ENCODE peak calls at places on chromosomes 7 and 10, in six cellular contexts. One of them, this sample, is unnamed.

GRCh38 chr10:12635127-12635541 is 285.8 kb downstream of the CAMK1D start:
- DNase-seq in CD8-positive, alpha-beta T cell: no peak
- DNase-seq in MM.1S: no peak
- DNase-seq in thyroid gland: peak
- DNase-seq in heart left ventricle: no peak
- DNase-seq in cardiac muscle cell: no peak
- DNase-seq in this sample: no peak

GRCh38 chr7:42159150-42159549 is 77.9 kb downstream of the GLI3 start:
- DNase-seq in CD8-positive, alpha-beta T cell: no peak
- DNase-seq in MM.1S: no peak
- DNase-seq in thyroid gland: no peak
- DNase-seq in heart left ventricle: no peak
- DNase-seq in cardiac muscle cell: no peak
- DNase-seq in this sample: no peak

GRCh38 chr10:1605121-1605520 is 132.2 kb downstream of the ADARB2 start:
- DNase-seq in CD8-positive, alpha-beta T cell: no peak
- DNase-seq in MM.1S: no peak
- DNase-seq in thyroid gland: no peak
- DNase-seq in heart left ventricle: no peak
- DNase-seq in cardiac muscle cell: no peak
- DNase-seq in this sample: no peak

GRCh38 chr7:207418-208127 is 15.2 kb downstream of the FAM20C start:
- DNase-seq in CD8-positive, alpha-beta T cell: no peak
- DNase-seq in MM.1S: no peak
- DNase-seq in thyroid gland: no peak
- DNase-seq in heart left ventricle: no peak
- DNase-seq in cardiac muscle cell: no peak
- DNase-seq in this sample: no peak

GRCh38 chr10:100345570-100346330 is 1.3 kb upstream of the SCD start:
- DNase-seq in CD8-positive, alpha-beta T cell: no peak
- DNase-seq in MM.1S: no peak
- DNase-seq in thyroid gland: no peak
- DNase-seq in heart left ventricle: no peak
- DNase-seq in cardiac muscle cell: peak
- DNase-seq in this sample: no peak

GRCh38 chr10:43904831-43905230 is 256.1 kb upstream of the ZNF32 start:
- DNase-seq in CD8-positive, alpha-beta T cell: no peak
- DNase-seq in MM.1S: no peak
- DNase-seq in thyroid gland: no peak
- DNase-seq in heart left ventricle: no peak
- DNase-seq in cardiac muscle cell: peak
- DNase-seq in this sample: no peak

GRCh38 chr7:34361663-34362250 is 296.3 kb upstream of the NPSR1 start:
- DNase-seq in CD8-positive, alpha-beta T cell: no peak
- DNase-seq in MM.1S: no peak
- DNase-seq in thyroid gland: no peak
- DNase-seq in heart left ventricle: no peak
- DNase-seq in cardiac muscle cell: no peak
- DNase-seq in this sample: no peak

GRCh38 chr10:86952106-86952505 is 5.3 kb downstream of the MMRN2 start:
- DNase-seq in CD8-positive, alpha-beta T cell: no peak
- DNase-seq in MM.1S: no peak
- DNase-seq in thyroid gland: no peak
- DNase-seq in heart left ventricle: no peak
- DNase-seq in cardiac muscle cell: no peak
- DNase-seq in this sample: no peak

GRCh38 chr7:151375530-151376217 is 34.1 kb downstream of the NUB1 start:
- DNase-seq in CD8-positive, alpha-beta T cell: no peak
- DNase-seq in MM.1S: no peak
- DNase-seq in thyroid gland: no peak
- DNase-seq in heart left ventricle: no peak
- DNase-seq in cardiac muscle cell: no peak
- DNase-seq in this sample: no peak

GRCh38 chr7:96709381-96710228 is at the start of gene SEM1:
- DNase-seq in CD8-positive, alpha-beta T cell: peak
- DNase-seq in MM.1S: peak
- DNase-seq in thyroid gland: peak
- DNase-seq in heart left ventricle: peak
- DNase-seq in cardiac muscle cell: peak
- DNase-seq in this sample: peak

GRCh38 chr7:75951506-75951905 is 36.6 kb downstream of the POR start:
- DNase-seq in CD8-positive, alpha-beta T cell: no peak
- DNase-seq in MM.1S: no peak
- DNase-seq in thyroid gland: no peak
- DNase-seq in heart left ventricle: peak
- DNase-seq in cardiac muscle cell: peak
- DNase-seq in this sample: no peak

GRCh38 chr7:2809903-2810628 is 34.0 kb downstream of the GNA12 start:
- DNase-seq in CD8-positive, alpha-beta T cell: no peak
- DNase-seq in MM.1S: no peak
- DNase-seq in thyroid gland: no peak
- DNase-seq in heart left ventricle: no peak
- DNase-seq in cardiac muscle cell: no peak
- DNase-seq in this sample: no peak

GRCh38 chr10:52959810-52960209 is 187.2 kb upstream of the MBL2 start:
- DNase-seq in CD8-positive, alpha-beta T cell: no peak
- DNase-seq in MM.1S: no peak
- DNase-seq in thyroid gland: no peak
- DNase-seq in heart left ventricle: no peak
- DNase-seq in cardiac muscle cell: no peak
- DNase-seq in this sample: no peak

GRCh38 chr10:87664276-87664687 is 4.6 kb downstream of the PAPSS2 start:
- DNase-seq in CD8-positive, alpha-beta T cell: no peak
- DNase-seq in MM.1S: no peak
- DNase-seq in thyroid gland: no peak
- DNase-seq in heart left ventricle: no peak
- DNase-seq in cardiac muscle cell: no peak
- DNase-seq in this sample: no peak

GRCh38 chr7:100156331-100157068 is 2.0 kb downstream of the TRAPPC14 start:
- DNase-seq in CD8-positive, alpha-beta T cell: no peak
- DNase-seq in MM.1S: no peak
- DNase-seq in thyroid gland: no peak
- DNase-seq in heart left ventricle: no peak
- DNase-seq in cardiac muscle cell: no peak
- DNase-seq in this sample: peak

GRCh38 chr7:7175075-7175695 is 7.2 kb upstream of the C1GALT1 start:
- DNase-seq in CD8-positive, alpha-beta T cell: no peak
- DNase-seq in MM.1S: no peak
- DNase-seq in thyroid gland: no peak
- DNase-seq in heart left ventricle: no peak
- DNase-seq in cardiac muscle cell: no peak
- DNase-seq in this sample: no peak

GRCh38 chr7:151008143-151008510 is 16.2 kb downstream of the ATG9B start:
- DNase-seq in CD8-positive, alpha-beta T cell: no peak
- DNase-seq in MM.1S: peak
- DNase-seq in thyroid gland: no peak
- DNase-seq in heart left ventricle: no peak
- DNase-seq in cardiac muscle cell: peak
- DNase-seq in this sample: no peak

GRCh38 chr10:100519321-100520051 is at the start of gene SEC31B:
- DNase-seq in CD8-positive, alpha-beta T cell: no peak
- DNase-seq in MM.1S: no peak
- DNase-seq in thyroid gland: peak
- DNase-seq in heart left ventricle: peak
- DNase-seq in cardiac muscle cell: no peak
- DNase-seq in this sample: peak

GRCh38 chr10:102230264-102230860 is 4.3 kb downstream of the ELOVL3 start:
- DNase-seq in CD8-positive, alpha-beta T cell: no peak
- DNase-seq in MM.1S: no peak
- DNase-seq in thyroid gland: peak
- DNase-seq in heart left ventricle: peak
- DNase-seq in cardiac muscle cell: peak
- DNase-seq in this sample: peak

GRCh38 chr7:36086571-36086970 is 66.5 kb upstream of the EEPD1 start:
- DNase-seq in CD8-positive, alpha-beta T cell: no peak
- DNase-seq in MM.1S: no peak
- DNase-seq in thyroid gland: no peak
- DNase-seq in heart left ventricle: no peak
- DNase-seq in cardiac muscle cell: no peak
- DNase-seq in this sample: no peak

GRCh38 chr7:142542938-142543337 is 206.3 kb upstream of the PRSS1 start:
- DNase-seq in CD8-positive, alpha-beta T cell: no peak
- DNase-seq in MM.1S: no peak
- DNase-seq in thyroid gland: no peak
- DNase-seq in heart left ventricle: no peak
- DNase-seq in cardiac muscle cell: peak
- DNase-seq in this sample: no peak

GRCh38 chr10:43409385-43410109 is 561 bp upstream of the HNRNPF start:
- DNase-seq in CD8-positive, alpha-beta T cell: peak
- DNase-seq in MM.1S: peak
- DNase-seq in thyroid gland: no peak
- DNase-seq in heart left ventricle: peak
- DNase-seq in cardiac muscle cell: peak
- DNase-seq in this sample: peak

DNA sequence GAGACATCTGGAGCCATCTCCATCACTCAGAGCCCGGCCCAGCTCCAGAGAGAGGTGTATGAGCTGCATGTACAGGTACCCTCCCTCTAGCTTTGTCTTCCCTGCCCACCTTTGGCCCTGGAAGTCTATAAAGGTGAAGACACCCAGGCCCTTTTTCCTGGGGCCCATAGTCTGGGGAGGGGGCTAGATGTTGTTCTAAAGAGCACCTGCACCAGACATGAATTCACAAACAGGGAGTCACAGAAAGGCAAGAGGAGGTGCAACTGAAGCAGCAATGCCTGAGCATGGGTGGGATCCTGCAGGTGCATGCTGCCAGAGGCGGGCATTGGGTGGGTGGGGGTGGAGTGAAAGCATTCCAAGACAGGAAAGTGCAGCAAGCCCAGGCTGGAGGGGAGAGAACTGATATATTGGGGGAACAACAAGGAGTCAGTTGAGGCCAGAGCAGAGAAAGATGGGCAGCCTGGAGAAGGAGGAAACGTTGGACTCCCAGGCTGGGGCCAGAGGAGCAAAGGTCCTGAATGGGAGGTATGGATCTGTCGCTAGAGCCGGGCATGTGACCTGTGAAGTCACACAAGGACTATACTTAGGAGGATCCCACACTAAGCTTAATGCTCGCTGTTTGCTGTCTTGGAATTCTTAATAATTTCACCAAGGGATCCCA is 11.6 kb downstream of the CDHR1 start:
- DNase-seq in CD8-positive, alpha-beta T cell: no peak
- DNase-seq in MM.1S: no peak
- DNase-seq in thyroid gland: no peak
- DNase-seq in heart left ventricle: no peak
- DNase-seq in cardiac muscle cell: no peak
- DNase-seq in this sample: no peak
- TF ChIP-seq CTCF in CD8-positive, alpha-beta T cell: no peak
- TF ChIP-seq CTCF in MM.1S: no peak
- TF ChIP-seq CTCF in thyroid gland: no peak
- TF ChIP-seq CTCF in heart left ventricle: no peak
- TF ChIP-seq CTCF in cardiac muscle cell: no peak
- TF ChIP-seq CTCF in this sample: no peak

DNA sequence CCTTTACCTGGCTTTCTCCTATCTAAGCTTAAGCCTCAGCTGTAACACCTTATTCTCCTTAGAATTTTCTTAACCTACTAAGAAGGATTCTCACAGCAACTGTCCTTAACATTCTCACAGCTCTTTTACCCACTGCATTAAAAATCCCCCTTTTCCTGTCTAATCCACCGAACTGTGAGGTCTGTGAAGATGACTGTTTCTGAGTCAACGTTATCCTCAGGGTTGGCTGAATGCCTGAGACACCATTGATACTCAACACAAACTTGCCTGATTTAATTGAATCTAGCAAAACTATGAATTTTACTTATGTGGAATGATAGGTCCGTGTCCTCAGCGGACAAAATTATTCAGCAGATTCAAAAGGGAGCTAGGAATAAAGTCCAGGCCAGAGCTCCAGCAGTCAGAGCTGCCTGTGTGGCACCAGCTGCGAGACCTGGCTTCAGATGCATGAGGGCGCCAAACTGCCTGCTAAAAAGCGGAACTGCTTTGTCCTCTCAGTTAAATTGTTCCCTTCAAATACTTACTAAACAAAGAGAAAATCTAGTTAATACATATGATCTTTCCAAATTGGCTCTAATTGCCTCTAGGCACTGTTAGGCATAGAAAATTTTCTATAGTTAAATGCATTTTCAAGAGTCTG is 33.4 kb upstream of the VWDE start:
- DNase-seq in CD8-positive, alpha-beta T cell: no peak
- DNase-seq in MM.1S: peak
- DNase-seq in thyroid gland: peak
- DNase-seq in heart left ventricle: no peak
- DNase-seq in cardiac muscle cell: peak
- DNase-seq in this sample: no peak
- TF ChIP-seq CTCF in CD8-positive, alpha-beta T cell: no peak
- TF ChIP-seq CTCF in MM.1S: peak
- TF ChIP-seq CTCF in thyroid gland: no peak
- TF ChIP-seq CTCF in heart left ventricle: no peak
- TF ChIP-seq CTCF in cardiac muscle cell: no peak
- TF ChIP-seq CTCF in this sample: peak

DNA sequence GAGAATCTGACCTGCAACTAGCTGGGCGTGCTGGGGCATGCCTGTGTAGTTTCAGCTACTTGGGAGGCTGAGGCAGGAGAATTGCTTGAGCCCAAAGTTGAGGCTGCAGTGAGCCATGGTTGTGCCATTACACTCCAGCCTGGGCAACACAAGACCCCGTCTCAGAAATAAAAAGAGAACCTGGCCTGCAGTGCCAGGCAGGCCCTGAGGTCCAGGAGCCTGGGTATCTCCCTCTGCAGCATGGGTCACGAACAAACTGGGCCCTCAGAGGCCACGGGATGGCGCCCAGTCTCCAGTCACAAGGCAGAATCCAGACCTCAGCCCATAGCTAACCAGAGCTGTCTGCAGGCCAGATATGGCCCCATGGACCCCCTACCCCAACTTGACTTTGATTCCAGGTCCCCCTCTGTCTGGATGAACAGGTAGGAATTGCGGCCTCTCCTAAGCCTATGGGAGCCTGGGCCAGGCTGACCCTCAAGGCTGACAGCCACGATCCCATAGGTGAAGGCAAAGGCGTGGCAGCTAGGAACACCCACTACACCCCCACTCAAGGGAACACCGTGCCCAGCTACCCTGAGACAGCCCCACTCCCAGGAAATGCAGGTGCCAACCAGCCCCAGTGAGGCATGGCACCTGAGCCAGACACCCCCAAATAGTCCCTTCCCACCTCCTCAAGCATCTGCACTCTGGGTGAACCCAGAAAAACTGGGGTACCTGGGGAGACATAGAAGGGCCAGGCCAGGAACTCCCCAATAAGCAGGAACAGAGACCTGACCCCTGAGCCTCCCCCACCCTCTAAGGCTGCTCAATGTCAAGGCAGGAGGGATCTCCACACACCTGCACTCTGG is 102.8 kb upstream of the TNRC18 start:
- DNase-seq in CD8-positive, alpha-beta T cell: no peak
- DNase-seq in MM.1S: peak
- DNase-seq in thyroid gland: peak
- DNase-seq in heart left ventricle: peak
- DNase-seq in cardiac muscle cell: peak
- DNase-seq in this sample: peak
- TF ChIP-seq CTCF in CD8-positive, alpha-beta T cell: no peak
- TF ChIP-seq CTCF in MM.1S: peak
- TF ChIP-seq CTCF in thyroid gland: no peak
- TF ChIP-seq CTCF in heart left ventricle: peak
- TF ChIP-seq CTCF in cardiac muscle cell: no peak
- TF ChIP-seq CTCF in this sample: no peak

DNA sequence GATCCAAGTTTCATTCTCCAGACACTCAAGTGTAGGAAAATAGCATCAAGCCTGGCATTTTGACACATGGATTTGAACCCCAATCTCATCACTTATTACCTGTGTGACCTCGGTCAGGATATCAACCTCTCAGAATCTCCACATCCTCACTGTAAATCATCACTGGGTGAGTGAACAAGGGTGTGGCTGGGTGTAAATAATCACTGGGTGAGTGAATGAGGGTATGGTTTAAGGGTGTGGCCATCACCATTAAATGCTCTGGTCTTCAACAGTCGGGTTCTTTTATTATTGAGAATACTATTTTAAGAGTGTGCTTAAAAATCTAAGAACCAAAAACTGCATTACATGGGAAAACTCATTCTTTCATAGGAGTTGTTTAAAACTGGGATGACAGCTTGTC is 200.1 kb downstream of the DOCK4 start:
- DNase-seq in CD8-positive, alpha-beta T cell: no peak
- DNase-seq in MM.1S: no peak
- DNase-seq in thyroid gland: no peak
- DNase-seq in heart left ventricle: no peak
- DNase-seq in cardiac muscle cell: no peak
- DNase-seq in this sample: no peak
- TF ChIP-seq CTCF in CD8-positive, alpha-beta T cell: no peak
- TF ChIP-seq CTCF in MM.1S: no peak
- TF ChIP-seq CTCF in thyroid gland: no peak
- TF ChIP-seq CTCF in heart left ventricle: no peak
- TF ChIP-seq CTCF in cardiac muscle cell: no peak
- TF ChIP-seq CTCF in this sample: no peak